ENCODE peak calls at places on chromosomes 7 and 10, in nine cellular contexts. One of them, this sample, is unnamed. For H3K4me1, the result is how much of the 10 kb centered on the place peaks cover.

GRCh38 chr10:67606572-67606971 is 89.4 kb downstream of the CTNNA3 start:
- DNase-seq in heart left ventricle: no peak
- DNase-seq in fibroblast of lung: peak
- DNase-seq in mesendoderm: peak
- DNase-seq in tibial artery: no peak
- DNase-seq in A549: peak
- DNase-seq in body of pancreas: no peak
- DNase-seq in H9: no peak
- DNase-seq in prostate gland: no peak
- DNase-seq in this sample: peak

GRCh38 chr10:88459523-88459922 is 123.6 kb downstream of the RNLS start:
- DNase-seq in heart left ventricle: no peak
- DNase-seq in fibroblast of lung: no peak
- DNase-seq in mesendoderm: no peak
- DNase-seq in tibial artery: no peak
- DNase-seq in A549: no peak
- DNase-seq in body of pancreas: no peak
- DNase-seq in H9: no peak
- DNase-seq in prostate gland: no peak
- DNase-seq in this sample: no peak

GRCh38 chr10:49058341-49059255 is 56.7 kb downstream of the VSTM4 start:
- DNase-seq in heart left ventricle: peak
- DNase-seq in fibroblast of lung: no peak
- DNase-seq in mesendoderm: no peak
- DNase-seq in tibial artery: no peak
- DNase-seq in A549: no peak
- DNase-seq in body of pancreas: no peak
- DNase-seq in H9: no peak
- DNase-seq in prostate gland: no peak
- DNase-seq in this sample: no peak

GRCh38 chr7:151248191-151249033 is at the start of gene SMARCD3:
- DNase-seq in heart left ventricle: peak
- DNase-seq in fibroblast of lung: peak
- DNase-seq in mesendoderm: peak
- DNase-seq in tibial artery: peak
- DNase-seq in A549: peak
- DNase-seq in body of pancreas: peak
- DNase-seq in H9: peak
- DNase-seq in prostate gland: peak
- DNase-seq in this sample: peak

GRCh38 chr7:124351950-124352349 is 319.1 kb upstream of the TMEM229A start:
- DNase-seq in heart left ventricle: peak
- DNase-seq in fibroblast of lung: no peak
- DNase-seq in mesendoderm: peak
- DNase-seq in tibial artery: no peak
- DNase-seq in A549: no peak
- DNase-seq in body of pancreas: peak
- DNase-seq in H9: no peak
- DNase-seq in prostate gland: no peak
- DNase-seq in this sample: no peak

GRCh38 chr7:7979556-7979955 is 11.0 kb downstream of the GLCCI1 start:
- DNase-seq in heart left ventricle: no peak
- DNase-seq in fibroblast of lung: no peak
- DNase-seq in mesendoderm: no peak
- DNase-seq in tibial artery: no peak
- DNase-seq in A549: no peak
- DNase-seq in body of pancreas: no peak
- DNase-seq in H9: no peak
- DNase-seq in prostate gland: no peak
- DNase-seq in this sample: no peak

GRCh38 chr7:134078991-134079390 is 48.1 kb upstream of the LRGUK start:
- DNase-seq in heart left ventricle: no peak
- DNase-seq in fibroblast of lung: no peak
- DNase-seq in mesendoderm: no peak
- DNase-seq in tibial artery: no peak
- DNase-seq in A549: no peak
- DNase-seq in body of pancreas: no peak
- DNase-seq in H9: no peak
- DNase-seq in prostate gland: no peak
- DNase-seq in this sample: no peak

GRCh38 chr7:34061175-34061574 is 155.8 kb downstream of the BMPER start:
- DNase-seq in heart left ventricle: no peak
- DNase-seq in fibroblast of lung: peak
- DNase-seq in mesendoderm: no peak
- DNase-seq in tibial artery: no peak
- DNase-seq in A549: peak
- DNase-seq in body of pancreas: no peak
- DNase-seq in H9: no peak
- DNase-seq in prostate gland: no peak
- DNase-seq in this sample: no peak

GRCh38 chr7:120521761-120522737 is 249.1 kb downstream of the KCND2 start:
- DNase-seq in heart left ventricle: no peak
- DNase-seq in fibroblast of lung: no peak
- DNase-seq in mesendoderm: peak
- DNase-seq in tibial artery: no peak
- DNase-seq in A549: no peak
- DNase-seq in body of pancreas: no peak
- DNase-seq in H9: no peak
- DNase-seq in prostate gland: no peak
- DNase-seq in this sample: no peak

GRCh38 chr7:92606985-92607384 is 16.8 kb upstream of the FAM133B start:
- DNase-seq in heart left ventricle: no peak
- DNase-seq in fibroblast of lung: no peak
- DNase-seq in mesendoderm: no peak
- DNase-seq in tibial artery: no peak
- DNase-seq in A549: no peak
- DNase-seq in body of pancreas: no peak
- DNase-seq in H9: no peak
- DNase-seq in prostate gland: no peak
- DNase-seq in this sample: no peak

GRCh38 chr7:88092676-88092999 is 127.2 kb downstream of the SRI start:
- DNase-seq in heart left ventricle: no peak
- DNase-seq in fibroblast of lung: no peak
- DNase-seq in mesendoderm: no peak
- DNase-seq in tibial artery: no peak
- DNase-seq in A549: no peak
- DNase-seq in body of pancreas: no peak
- DNase-seq in H9: no peak
- DNase-seq in prostate gland: no peak
- DNase-seq in this sample: no peak

GRCh38 chr10:89389254-89389653 is 3.2 kb upstream of the IFIT1 start:
- DNase-seq in heart left ventricle: no peak
- DNase-seq in fibroblast of lung: peak
- DNase-seq in mesendoderm: peak
- DNase-seq in tibial artery: no peak
- DNase-seq in A549: peak
- DNase-seq in body of pancreas: no peak
- DNase-seq in H9: no peak
- DNase-seq in prostate gland: no peak
- DNase-seq in this sample: no peak

GRCh38 chr7:121604627-121605296 is 208.7 kb upstream of the FAM3C start:
- DNase-seq in heart left ventricle: no peak
- DNase-seq in fibroblast of lung: peak
- DNase-seq in mesendoderm: peak
- DNase-seq in tibial artery: no peak
- DNase-seq in A549: no peak
- DNase-seq in body of pancreas: peak
- DNase-seq in H9: no peak
- DNase-seq in prostate gland: no peak
- DNase-seq in this sample: no peak

GRCh38 chr7:106065560-106066500 is 46.3 kb downstream of the SYPL1 start:
- DNase-seq in heart left ventricle: no peak
- DNase-seq in fibroblast of lung: no peak
- DNase-seq in mesendoderm: no peak
- DNase-seq in tibial artery: no peak
- DNase-seq in A549: no peak
- DNase-seq in body of pancreas: peak
- DNase-seq in H9: no peak
- DNase-seq in prostate gland: no peak
- DNase-seq in this sample: peak
- H3K27ac ChIP-seq in heart left ventricle: peak
- H3K27ac ChIP-seq in fibroblast of lung: peak
- H3K27ac ChIP-seq in mesendoderm: no peak
- H3K27ac ChIP-seq in tibial artery: peak
- H3K27ac ChIP-seq in A549: peak
- H3K27ac ChIP-seq in body of pancreas: peak
- H3K27ac ChIP-seq in H9: no peak
- H3K27ac ChIP-seq in prostate gland: peak
- H3K27ac ChIP-seq in this sample: no peak

GRCh38 chr10:96958071-96958470 is 126.0 kb downstream of the LCOR start:
- DNase-seq in heart left ventricle: no peak
- DNase-seq in fibroblast of lung: no peak
- DNase-seq in mesendoderm: no peak
- DNase-seq in tibial artery: no peak
- DNase-seq in A549: no peak
- DNase-seq in body of pancreas: no peak
- DNase-seq in H9: no peak
- DNase-seq in prostate gland: no peak
- DNase-seq in this sample: no peak
- H3K4me1 ChIP-seq in heart left ventricle: under half
- H3K4me1 ChIP-seq in fibroblast of lung: under half
- H3K4me1 ChIP-seq in mesendoderm: under half
- H3K4me1 ChIP-seq in tibial artery: under half
- H3K4me1 ChIP-seq in A549: under half
- H3K4me1 ChIP-seq in body of pancreas: under half
- H3K4me1 ChIP-seq in H9: under half
- H3K4me1 ChIP-seq in prostate gland: under half
- H3K4me1 ChIP-seq in this sample: under half

GRCh38 chr7:42972703-42973500 is 40.7 kb downstream of the MRPL32 start:
- DNase-seq in heart left ventricle: peak
- DNase-seq in fibroblast of lung: peak
- DNase-seq in mesendoderm: peak
- DNase-seq in tibial artery: peak
- DNase-seq in A549: peak
- DNase-seq in body of pancreas: peak
- DNase-seq in H9: no peak
- DNase-seq in prostate gland: no peak
- DNase-seq in this sample: peak
- H3K27ac ChIP-seq in heart left ventricle: peak
- H3K27ac ChIP-seq in fibroblast of lung: peak
- H3K27ac ChIP-seq in mesendoderm: no peak
- H3K27ac ChIP-seq in tibial artery: peak
- H3K27ac ChIP-seq in A549: peak
- H3K27ac ChIP-seq in body of pancreas: no peak
- H3K27ac ChIP-seq in H9: no peak
- H3K27ac ChIP-seq in prostate gland: no peak
- H3K27ac ChIP-seq in this sample: no peak

GRCh38 chr10:33287112-33287511 is 47.4 kb downstream of the NRP1 start:
- DNase-seq in heart left ventricle: no peak
- DNase-seq in fibroblast of lung: no peak
- DNase-seq in mesendoderm: no peak
- DNase-seq in tibial artery: no peak
- DNase-seq in A549: no peak
- DNase-seq in body of pancreas: no peak
- DNase-seq in H9: no peak
- DNase-seq in prostate gland: no peak
- DNase-seq in this sample: no peak

GRCh38 chr10:33289776-33290175 is 44.7 kb downstream of the NRP1 start:
- DNase-seq in heart left ventricle: no peak
- DNase-seq in fibroblast of lung: no peak
- DNase-seq in mesendoderm: no peak
- DNase-seq in tibial artery: no peak
- DNase-seq in A549: no peak
- DNase-seq in body of pancreas: no peak
- DNase-seq in H9: no peak
- DNase-seq in prostate gland: no peak
- DNase-seq in this sample: no peak

GRCh38 chr10:33286186-33286934 is 48.1 kb downstream of the NRP1 start:
- DNase-seq in heart left ventricle: no peak
- DNase-seq in fibroblast of lung: no peak
- DNase-seq in mesendoderm: no peak
- DNase-seq in tibial artery: peak
- DNase-seq in A549: no peak
- DNase-seq in body of pancreas: no peak
- DNase-seq in H9: no peak
- DNase-seq in prostate gland: no peak
- DNase-seq in this sample: no peak

GRCh38 chr10:33290286-33291052 is 44.0 kb downstream of the NRP1 start:
- DNase-seq in heart left ventricle: no peak
- DNase-seq in fibroblast of lung: no peak
- DNase-seq in mesendoderm: no peak
- DNase-seq in tibial artery: no peak
- DNase-seq in A549: peak
- DNase-seq in body of pancreas: no peak
- DNase-seq in H9: no peak
- DNase-seq in prostate gland: no peak
- DNase-seq in this sample: no peak

DNA sequence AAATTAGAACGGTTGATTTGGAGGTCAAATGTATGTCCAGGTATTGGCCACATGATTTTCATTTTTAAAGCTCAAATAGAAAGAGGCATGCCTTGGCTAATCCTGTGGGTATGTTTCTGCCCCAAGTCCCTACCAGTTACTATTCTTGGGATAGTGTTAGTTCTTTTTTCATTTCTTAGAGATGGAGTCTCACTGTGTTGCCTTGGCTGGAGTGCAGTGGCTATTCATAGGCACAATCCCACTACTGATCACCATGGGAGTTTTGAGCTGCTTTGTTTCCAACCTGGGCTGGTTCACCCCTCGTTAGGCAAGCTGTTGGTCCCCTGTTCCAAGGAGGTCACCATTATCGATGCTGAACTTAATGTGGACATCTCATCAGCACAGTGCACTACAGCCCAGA is 46.3 kb downstream of the NRP1 start:
- DNase-seq in heart left ventricle: no peak
- DNase-seq in fibroblast of lung: no peak
- DNase-seq in mesendoderm: no peak
- DNase-seq in tibial artery: no peak
- DNase-seq in A549: no peak
- DNase-seq in body of pancreas: no peak
- DNase-seq in H9: no peak
- DNase-seq in prostate gland: no peak
- DNase-seq in this sample: no peak
- H3K4me1 ChIP-seq in heart left ventricle: half or more
- H3K4me1 ChIP-seq in fibroblast of lung: under half
- H3K4me1 ChIP-seq in mesendoderm: under half
- H3K4me1 ChIP-seq in tibial artery: under half
- H3K4me1 ChIP-seq in A549: half or more
- H3K4me1 ChIP-seq in body of pancreas: under half
- H3K4me1 ChIP-seq in H9: under half
- H3K4me1 ChIP-seq in prostate gland: under half
- H3K4me1 ChIP-seq in this sample: under half